ENCODE peak calls at places on chromosomes 6 and 20, in five cellular contexts. G, W, D, M and T are unnamed samples.

GRCh38 chr20:46132705-46133120 is 14.6 kb downstream of the CD40 start:
- DNase-seq in G (peak; percentile 68), W (peak; percentile 21), D (peak; percentile 87), M (peak; percentile 85), T (peak; percentile 15)

GRCh38 chr20:62991196-62991807 is 15.5 kb downstream of the BHLHE23 start:
- DNase-seq in G (no peak), W (no peak), D (no peak), M (no peak), T (no peak)

GRCh38 chr6:3850451-3851203 is 1.5 kb downstream of the FAM50B start:
- DNase-seq in G (no peak), W (no peak), D (no peak), M (no peak), T (no peak)

GRCh38 chr6:16163535-16164300 is 34.8 kb downstream of the MYLIP start:
- DNase-seq in G (no peak), W (no peak), D (no peak), M (no peak), T (no peak)

GRCh38 chr6:152117156-152118129 is 310.0 kb downstream of the ESR1 start:
- DNase-seq in G (no peak), W (no peak), D (no peak), M (no peak), T (no peak)

GRCh38 chr20:1868856-1869255 is 26.4 kb upstream of the SIRPA start:
- DNase-seq in G (no peak), W (no peak), D (no peak), M (no peak), T (peak; percentile 49)

GRCh38 chr6:168208854-168209253 is 110.7 kb downstream of the DACT2 start:
- DNase-seq in G (no peak), W (no peak), D (peak; percentile 94), M (no peak), T (no peak)

GRCh38 chr6:97068211-97068610 is 143.7 kb downstream of the KLHL32 start:
- DNase-seq in G (peak; percentile 58), W (peak; percentile 12), D (peak; percentile 54), M (peak; percentile 50), T (peak; percentile 12)

GRCh38 chr20:38581013-38581412 is at the start of gene ADIG:
- DNase-seq in G (no peak), W (no peak), D (no peak), M (no peak), T (no peak)

GRCh38 chr6:145713746-145714145 is 21.6 kb downstream of the EPM2A start:
- DNase-seq in G (no peak), W (no peak), D (no peak), M (no peak), T (no peak)

GRCh38 chr6:14275493-14275851 is 157.9 kb downstream of the CD83 start:
- DNase-seq in G (no peak), W (no peak), D (no peak), M (no peak), T (peak; percentile 47)

GRCh38 chr20:31836853-31837608 is 8.4 kb downstream of the FOXS1 start:
- DNase-seq in G (no peak), W (no peak), D (no peak), M (no peak), T (peak; percentile 40)

GRCh38 chr6:98516869-98517268 is 317.5 kb upstream of the POU3F2 start:
- DNase-seq in G (no peak), W (no peak), D (no peak), M (no peak), T (no peak)

GRCh38 chr20:5524886-5525285 is 208.1 kb upstream of the PROKR2 start:
- DNase-seq in G (no peak), W (no peak), D (no peak), M (no peak), T (no peak)

GRCh38 chr6:45619994-45620471 is 242.3 kb upstream of the SUPT3H start:
- DNase-seq in G (no peak), W (no peak), D (no peak), M (no peak), T (peak; percentile 62)

GRCh38 chr6:82277686-82278085 is 30.1 kb upstream of the IBTK start:
- DNase-seq in G (no peak), W (no peak), D (no peak), M (no peak), T (no peak)

GRCh38 chr6:68237205-68237604 is 397.9 kb upstream of the ADGRB3 start:
- DNase-seq in G (no peak), W (no peak), D (no peak), M (no peak), T (no peak)

GRCh38 chr20:47502271-47502730 is 614 bp downstream of the NCOA3 start:
- DNase-seq in G (peak; percentile 53), W (no peak), D (peak; percentile 39), M (peak; percentile 37), T (no peak)

GRCh38 chr6:2900821-2901644 is 2.1 kb downstream of the SERPINB9 start:
- DNase-seq in G (no peak), W (no peak), D (no peak), M (no peak), T (no peak)

GRCh38 chr20:37341632-37342031 is 4.3 kb upstream of the SRC start:
- DNase-seq in G (no peak), W (no peak), D (no peak), M (no peak), T (no peak)

DNA sequence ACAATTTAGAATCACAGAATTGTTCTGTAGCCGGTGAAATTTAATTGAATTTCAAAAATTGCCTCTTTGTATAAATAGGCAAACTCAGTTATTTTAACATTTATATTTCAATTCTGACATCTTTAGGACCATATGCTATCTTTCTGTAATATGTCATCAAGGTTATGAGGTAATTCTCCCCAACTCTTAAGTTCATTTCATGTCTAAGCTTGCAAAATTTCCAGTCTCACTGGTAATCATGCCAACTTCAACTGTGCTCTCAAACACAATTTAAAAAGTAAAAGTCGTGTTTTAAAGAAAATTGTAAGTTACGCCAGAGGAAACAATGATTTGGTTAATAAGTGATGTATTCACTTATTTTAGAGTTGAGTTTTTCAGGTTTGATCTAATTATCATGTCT is 1.4 kb downstream of the NCOA7 start:
- DNase-seq in G (no peak), W (no peak), D (no peak), M (no peak), T (no peak)
- H3K79me2 ChIP-seq in G (peaks cover 2% of the 10 kb centered on the region), W (no peaks in the 10 kb centered on the region), D (peaks cover 13% of the 10 kb centered on the region), M (peaks cover 42% of the 10 kb centered on the region), T (peaks cover 30% of the 10 kb centered on the region)

GRCh38 chr6:24403501-24403824 is 727 bp downstream of the MRS2 start:
- DNase-seq in G (peak; percentile 6), W (no peak), D (no peak), M (no peak), T (no peak)
- H2AFZ ChIP-seq in G (peak overlapping the region; percentile 90), W (no peak overlapping the region), D (no peak overlapping the region), M (peak overlapping the region; percentile 94), T (peak overlapping the region; percentile 99)

DNA sequence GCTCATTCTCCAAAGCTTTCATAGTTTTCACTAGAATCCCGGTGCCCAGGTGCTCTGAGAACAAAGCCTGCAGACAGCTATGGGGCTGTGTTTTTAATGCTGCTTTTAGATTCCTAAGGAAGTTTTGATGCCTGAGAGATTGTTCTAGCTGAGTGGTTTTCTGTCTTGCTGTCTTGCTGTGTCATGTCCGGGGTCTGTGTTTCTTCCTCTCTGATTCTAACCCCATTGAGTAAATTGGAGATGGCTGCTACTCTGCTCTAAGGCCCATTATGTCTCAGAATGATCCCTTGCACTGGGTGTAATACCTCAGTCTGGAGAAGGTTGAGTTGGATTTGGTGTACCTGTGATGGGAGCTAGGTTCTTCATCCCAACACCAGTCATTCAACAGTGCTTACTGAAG is 63.4 kb downstream of the ARID1B start:
- DNase-seq in G (no peak), W (no peak), D (no peak), M (no peak), T (no peak)
- H3K4me2 ChIP-seq in G (no peak overlapping the region), W (no peak overlapping the region), D (no peak overlapping the region), M (peak overlapping the region; percentile 25), T (peak overlapping the region; percentile 71)

DNA sequence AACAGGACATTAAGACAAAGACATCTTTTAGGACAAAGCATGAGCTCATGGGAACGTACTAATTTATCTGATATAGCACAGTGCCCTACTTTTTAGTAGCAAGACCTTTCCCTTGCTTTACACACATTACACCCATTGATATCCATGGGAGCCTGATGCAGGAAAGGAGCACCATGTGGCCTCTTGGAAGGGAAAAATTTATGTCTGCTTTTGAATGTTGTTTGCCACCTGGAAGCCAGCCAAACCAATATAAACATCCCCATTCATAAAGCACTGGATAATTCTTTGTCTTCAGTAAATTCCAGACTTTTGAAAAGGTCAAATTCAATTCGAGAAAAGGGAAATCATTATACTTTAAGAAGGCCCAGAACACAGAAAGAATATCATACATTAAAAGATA is 152.3 kb upstream of the BEND6 start:
- DNase-seq in G (no peak), W (no peak), D (no peak), M (no peak), T (peak; percentile 74)
- H3K79me2 ChIP-seq in G (no peaks in the 10 kb centered on the region), W (peaks cover 86% of the 10 kb centered on the region), D (peaks cover 100% of the 10 kb centered on the region), M (peaks cover 75% of the 10 kb centered on the region), T (peaks cover 97% of the 10 kb centered on the region)

DNA sequence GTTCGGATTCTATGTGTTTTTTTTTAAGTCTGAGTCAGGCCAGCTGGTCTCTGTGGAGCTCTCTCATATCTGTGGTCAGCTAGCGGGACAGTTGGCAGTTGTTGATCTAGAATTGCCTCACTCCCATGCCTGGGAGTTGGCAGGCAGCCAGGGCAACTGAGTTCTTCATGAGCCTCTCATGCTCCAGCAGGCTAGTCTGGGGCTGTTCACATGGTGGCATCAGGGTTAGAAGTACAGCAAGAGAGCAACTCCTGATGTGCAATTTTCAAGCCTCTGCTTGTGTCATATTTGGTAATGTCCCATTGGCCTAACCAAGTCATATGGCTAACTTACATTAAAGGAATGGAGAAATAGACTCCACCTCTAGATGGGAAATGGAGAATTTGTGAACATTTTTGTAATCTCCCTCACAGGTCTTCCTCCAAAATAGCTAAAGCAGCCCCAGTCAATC is 6.7 kb upstream of the IFT52 start:
- DNase-seq in G (peak; percentile 10), W (no peak), D (no peak), M (peak; percentile 83), T (peak; percentile 95)
- H2AFZ ChIP-seq in G (no peak overlapping the region), W (no peak overlapping the region), D (peak overlapping the region; percentile 19), M (no peak overlapping the region), T (no peak overlapping the region)